ENCODE peak calls at places on chromosomes 12 and 14, in five cellular contexts. T is endothelial cell of umbilical vein; G is AG04449; V is CD8-positive, alpha-beta T cell; P is transverse colon. R is an unnamed sample.

GRCh38 chr12:67982165-67982563 is 7.1 kb upstream of the IFNG-AS1 start:
- DNase-seq in T (no peak), G (no peak), V (no peak), P (no peak), R (peak)

GRCh38 chr12:132194056-132194455 is 49.8 kb downstream of the NOC4L start:
- DNase-seq in T (no peak), G (no peak), V (no peak), P (no peak), R (no peak)

GRCh38 chr14:74492413-74493342 is at the start of gene NPC2:
- DNase-seq in T (peak), G (no peak), V (no peak), P (no peak), R (no peak)

GRCh38 chr14:31858868-31859267 is 218.2 kb upstream of the ARHGAP5 start:
- DNase-seq in T (no peak), G (no peak), V (no peak), P (no peak), R (no peak)

GRCh38 chr12:94982456-94982855 is 21.0 kb downstream of the NDUFA12 start:
- DNase-seq in T (no peak), G (no peak), V (no peak), P (no peak), R (no peak)

GRCh38 chr12:15629108-15629507 is 160.1 kb downstream of the EPS8 start:
- DNase-seq in T (peak), G (peak), V (no peak), P (peak), R (no peak)

GRCh38 chr12:111270773-111271172 is 98.1 kb downstream of the PHETA1 start:
- DNase-seq in T (no peak), G (no peak), V (no peak), P (no peak), R (no peak)

GRCh38 chr12:130948136-130948535 is 5.6 kb upstream of the ADGRD1 start:
- DNase-seq in T (no peak), G (no peak), V (no peak), P (no peak), R (no peak)

GRCh38 chr12:39037115-39037514 is 131.7 kb upstream of the CPNE8 start:
- DNase-seq in T (no peak), G (no peak), V (no peak), P (no peak), R (no peak)

GRCh38 chr12:116215021-116215420 is 62.5 kb downstream of the MED13L start:
- DNase-seq in T (no peak), G (no peak), V (no peak), P (no peak), R (no peak)

GRCh38 chr12:9732966-9733461 is at the start of gene CLECL1:
- DNase-seq in T (no peak), G (no peak), V (no peak), P (no peak), R (no peak)

GRCh38 chr12:10388611-10389010 is 1.2 kb downstream of the KLRK1 start:
- DNase-seq in T (no peak), G (no peak), V (no peak), P (no peak), R (no peak)

GRCh38 chr14:73227812-73228781 is 9.2 kb upstream of the PAPLN start:
- DNase-seq in T (peak), G (peak), V (no peak), P (peak), R (peak)

GRCh38 chr14:79417961-79418360 is 793.3 kb downstream of the DIO2 start:
- DNase-seq in T (peak), G (no peak), V (no peak), P (no peak), R (no peak)

GRCh38 chr14:50736932-50737419 is 68.9 kb upstream of the SAV1 start:
- DNase-seq in T (no peak), G (no peak), V (no peak), P (no peak), R (no peak)

GRCh38 chr12:121114019-121114639 is 18.5 kb upstream of the P2RX7 start:
- DNase-seq in T (no peak), G (no peak), V (no peak), P (no peak), R (no peak)

GRCh38 chr12:1610072-1610643 is 15.8 kb upstream of the FBXL14 start:
- DNase-seq in T (no peak), G (no peak), V (no peak), P (no peak), R (no peak)

GRCh38 chr12:1800646-1801284 is 19.6 kb upstream of the LRTM2 start:
- DNase-seq in T (peak), G (no peak), V (peak), P (peak), R (no peak)

GRCh38 chr14:59252772-59253500 is 64.5 kb downstream of the DAAM1 start:
- DNase-seq in T (no peak), G (no peak), V (no peak), P (no peak), R (peak)

GRCh38 chr12:39417916-39418315 is 25.0 kb downstream of the KIF21A start:
- DNase-seq in T (no peak), G (no peak), V (no peak), P (no peak), R (no peak)

GRCh38 chr12:105369014-105369413 is 38.5 kb downstream of the C12orf75 start:
- DNase-seq in T (no peak), G (peak), V (no peak), P (no peak), R (peak)

GRCh38 chr12:121467638-121468403 is 67.9 kb downstream of the RNF34 start:
- DNase-seq in T (peak), G (no peak), V (no peak), P (peak), R (no peak)

GRCh38 chr12:13044859-13045384 is 741 bp downstream of the FAM234B start:
- DNase-seq in T (peak), G (no peak), V (no peak), P (no peak), R (no peak)

DNA sequence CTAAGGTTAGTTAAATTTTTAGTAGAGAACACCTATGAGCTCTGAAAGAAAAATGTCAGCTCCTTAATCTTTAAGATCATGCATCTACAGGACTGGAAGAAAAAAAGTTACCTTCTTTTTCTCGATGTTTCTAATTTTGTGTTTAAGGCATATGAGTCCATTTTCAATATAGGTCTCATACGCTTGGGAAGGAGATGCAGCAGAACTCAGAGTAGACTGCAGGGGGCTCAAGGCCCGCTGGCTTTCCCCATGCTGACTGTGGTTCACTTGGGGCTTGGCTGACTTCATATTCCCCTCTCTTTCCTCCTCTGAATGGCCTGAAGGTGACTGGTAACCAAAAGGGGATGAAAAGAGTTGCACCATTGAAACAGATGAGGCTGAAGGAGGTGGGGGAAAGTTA is 1.5 kb downstream of the CAPRIN2 start:
- DNase-seq in T (peak), G (no peak), V (no peak), P (no peak), R (no peak)
- TF ChIP-seq CTCF in T (peak), G (peak), V (peak), P (no peak), R (peak)

GRCh38 chr12:45959728-45960127 is 30.6 kb downstream of the SCAF11 start:
- DNase-seq in T (no peak), G (no peak), V (no peak), P (no peak), R (no peak)
- TF ChIP-seq CTCF in T (no peak), G (no peak), V (no peak), P (no peak), R (no peak)

GRCh38 chr14:93905623-93906022 is 21.5 kb upstream of the FAM181A start:
- DNase-seq in T (no peak), G (no peak), V (no peak), P (no peak), R (no peak)

GRCh38 chr14:93906341-93907329 is 20.5 kb upstream of the FAM181A start:
- DNase-seq in T (no peak), G (no peak), V (peak), P (peak), R (no peak)

GRCh38 chr14:93902619-93903307 is 24.4 kb upstream of the FAM181A start:
- DNase-seq in T (no peak), G (no peak), V (no peak), P (no peak), R (no peak)

GRCh38 chr14:93901813-93902212 is 25.3 kb upstream of the FAM181A start:
- DNase-seq in T (no peak), G (no peak), V (no peak), P (no peak), R (no peak)

GRCh38 chr14:93903342-93904184 is 23.6 kb upstream of the FAM181A start:
- DNase-seq in T (no peak), G (no peak), V (no peak), P (no peak), R (no peak)
- TF ChIP-seq CTCF in T (no peak), G (peak), V (no peak), P (no peak), R (peak)

GRCh38 chr12:103623716-103624115 is 36.6 kb downstream of the STAB2 start:
- DNase-seq in T (no peak), G (no peak), V (no peak), P (no peak), R (no peak)

GRCh38 chr12:103627189-103627855 is 40.2 kb downstream of the STAB2 start:
- DNase-seq in T (no peak), G (no peak), V (no peak), P (no peak), R (no peak)

DNA sequence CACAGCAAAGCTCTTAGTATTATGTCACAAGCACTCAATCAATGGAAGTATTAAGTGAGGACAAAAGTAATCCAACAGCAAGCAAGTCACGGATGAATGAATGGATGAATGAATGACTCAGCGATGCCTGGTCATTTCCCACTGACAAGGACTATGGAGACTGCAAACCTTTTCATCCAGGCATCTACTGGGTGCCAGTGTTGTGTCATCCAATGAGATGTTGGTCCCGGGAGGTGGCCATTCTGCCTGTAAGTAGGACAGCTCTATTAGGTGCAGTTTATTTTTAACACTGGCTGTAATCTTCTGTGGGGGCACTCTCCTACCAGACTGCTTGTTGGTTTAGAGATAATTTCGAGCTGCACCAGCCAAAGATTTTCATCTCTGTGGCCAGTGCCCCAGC is 39.4 kb downstream of the STAB2 start:
- DNase-seq in T (peak), G (peak), V (no peak), P (peak), R (peak)
- TF ChIP-seq CTCF in T (no peak), G (peak), V (no peak), P (peak), R (peak)

GRCh38 chr12:60494249-60494648 is 898.4 kb downstream of the SLC16A7 start:
- DNase-seq in T (peak), G (peak), V (no peak), P (no peak), R (peak)
- TF ChIP-seq CTCF in T (peak), G (peak), V (no peak), P (peak), R (peak)

GRCh38 chr12:20374775-20375174 is 6.4 kb downstream of the PDE3A start:
- DNase-seq in T (peak), G (no peak), V (no peak), P (no peak), R (no peak)

GRCh38 chr12:20377750-20378149 is 9.4 kb downstream of the PDE3A start:
- DNase-seq in T (no peak), G (no peak), V (no peak), P (no peak), R (no peak)

GRCh38 chr12:20382117-20382516 is 13.8 kb downstream of the PDE3A start:
- DNase-seq in T (no peak), G (no peak), V (no peak), P (no peak), R (no peak)

GRCh38 chr12:20372326-20373097 is 4.2 kb downstream of the PDE3A start:
- DNase-seq in T (peak), G (no peak), V (no peak), P (no peak), R (no peak)

GRCh38 chr12:20376984-20377383 is 8.6 kb downstream of the PDE3A start:
- DNase-seq in T (peak), G (no peak), V (no peak), P (no peak), R (no peak)
- TF ChIP-seq CTCF in T (peak), G (peak), V (no peak), P (peak), R (peak)

DNA sequence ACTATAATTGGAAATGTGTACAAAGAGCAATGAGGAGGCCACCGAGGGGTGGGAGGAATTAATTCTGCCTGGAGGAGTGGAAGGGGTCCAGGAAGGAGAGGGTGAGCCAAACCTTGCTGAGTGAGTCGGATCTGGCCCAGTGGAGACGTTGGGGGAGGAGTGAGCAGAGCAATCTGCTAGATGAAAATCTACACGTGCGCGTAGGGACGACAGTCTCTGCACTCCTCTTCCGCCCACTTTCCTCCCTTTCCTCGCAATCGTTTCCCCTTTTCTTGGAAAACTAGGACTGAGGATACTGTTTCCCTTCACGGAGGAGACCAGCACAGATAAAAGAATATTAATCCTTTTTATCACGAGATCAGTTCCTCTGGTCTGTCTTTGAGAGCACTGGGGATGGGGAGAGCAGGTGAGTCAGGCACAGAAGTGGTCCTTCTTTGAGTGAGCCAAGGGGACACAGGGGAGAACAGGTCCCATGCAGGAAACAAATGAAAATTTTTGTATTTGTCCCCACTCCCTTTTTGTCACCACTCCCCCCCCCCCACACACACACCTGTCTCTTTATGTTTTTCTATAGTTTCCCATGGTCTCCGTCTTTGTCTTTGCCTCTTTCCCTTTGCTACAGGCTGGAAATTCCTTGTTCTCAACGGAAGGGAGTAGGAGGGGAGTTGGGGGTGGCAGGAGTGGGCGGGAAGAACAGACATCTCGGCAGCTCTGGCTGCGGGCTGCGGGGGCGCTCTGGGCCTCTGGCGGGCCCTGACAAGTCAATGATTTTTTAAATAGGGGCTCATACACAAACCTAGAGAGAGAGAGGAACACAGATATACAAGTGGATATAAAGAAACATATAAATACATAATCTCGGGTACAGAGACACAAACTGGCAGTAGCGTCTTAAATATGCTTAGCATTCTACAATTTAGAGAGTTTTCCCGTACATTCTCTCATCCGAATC is 2.6 kb upstream of the NAB2 start:
- DNase-seq in T (peak), G (no peak), V (peak), P (peak), R (no peak)
- TF ChIP-seq CTCF in T (peak), G (peak), V (peak), P (no peak), R (peak)